ENCODE peak calls at places on chromosomes 4 and X, in nine cellular contexts. V is tibial nerve; Q is NCI-H524; O is activated CD4-positive, alpha-beta T cell treated with anti-CD3 and anti-CD28 coated beads, Interleukin-2, amount 50 U/mL, for 1 hour; B is epithelial cell of prostate; E is anterior cingulate cortex; U is GM13977; C is SK-N-SH; S is left cardiac atrium. X is an unnamed sample.
A peak's percentile ranks its signal among the peaks of the same experiment; 100 is the strongest.

GRCh38 chr4:151957163-151957562 is 196.4 kb upstream of the GATB start:
- DNase-seq in V (no peak), Q (no peak), O (no peak), B (no peak), E (no peak), U (no peak), C (no peak), S (no peak), X (no peak)

GRCh38 chr4:55503164-55503563 is 43.5 kb downstream of the CLOCK start:
- DNase-seq in V (no peak), Q (no peak), O (no peak), B (peak; percentile 40), E (no peak), U (no peak), C (no peak), S (no peak), X (no peak)

GRCh38 chr4:60944070-60944469 is 256.1 kb upstream of the ADGRL3 start:
- DNase-seq in V (no peak), Q (no peak), O (no peak), B (no peak), E (no peak), U (no peak), C (no peak), S (no peak), X (no peak)

GRCh38 chrX:19577181-19577810 is 62.0 kb upstream of the MAP3K15 start:
- DNase-seq in V (no peak), Q (no peak), O (no peak), B (no peak), E (no peak), U (no peak), C (no peak), S (no peak), X (no peak)

GRCh38 chr4:78190078-78190477 is 133.0 kb downstream of the FRAS1 start:
- DNase-seq in V (no peak), Q (no peak), O (no peak), B (no peak), E (no peak), U (no peak), C (no peak), S (no peak), X (no peak)

GRCh38 chr4:177455591-177455990 is 13.4 kb upstream of the AGA start:
- DNase-seq in V (no peak), Q (no peak), O (no peak), B (no peak), E (no peak), U (no peak), C (no peak), S (no peak), X (no peak)

GRCh38 chr4:40998680-40999358 is 215.5 kb downstream of the APBB2 start:
- DNase-seq in V (no peak), Q (no peak), O (no peak), B (peak; percentile 58), E (no peak), U (no peak), C (no peak), S (peak; percentile 27), X (no peak)

GRCh38 chrX:150324035-150324728 is 38.9 kb upstream of the MAMLD1 start:
- DNase-seq in V (no peak), Q (no peak), O (no peak), B (peak; percentile 10), E (no peak), U (no peak), C (no peak), S (no peak), X (no peak)

GRCh38 chr4:54526560-54526959 is 131.2 kb upstream of the KIT start:
- DNase-seq in V (no peak), Q (no peak), O (no peak), B (no peak), E (no peak), U (no peak), C (no peak), S (no peak), X (no peak)

GRCh38 chrX:13685126-13685763 is 3.7 kb upstream of the RAB9A start:
- DNase-seq in V (no peak), Q (no peak), O (no peak), B (no peak), E (no peak), U (no peak), C (no peak), S (no peak), X (no peak)

GRCh38 chrX:32525234-32525633 is 686.1 kb downstream of the DMD start:
- DNase-seq in V (no peak), Q (no peak), O (no peak), B (no peak), E (no peak), U (no peak), C (no peak), S (no peak), X (no peak)

GRCh38 chr4:185742766-185743165 is 69.2 kb downstream of the SORBS2 start:
- DNase-seq in V (no peak), Q (peak; percentile 13), O (no peak), B (no peak), E (no peak), U (no peak), C (no peak), S (no peak), X (no peak)

GRCh38 chr4:157514711-157515110 is 294.2 kb downstream of the GRIA2 start:
- DNase-seq in V (no peak), Q (peak; percentile 25), O (no peak), B (no peak), E (no peak), U (no peak), C (peak; percentile 20), S (no peak), X (no peak)

GRCh38 chr4:41305486-41305885 is 48.8 kb downstream of the UCHL1 start:
- DNase-seq in V (no peak), Q (peak; percentile 96), O (no peak), B (no peak), E (no peak), U (no peak), C (no peak), S (no peak), X (no peak)

GRCh38 chr4:82745173-82745842 is 53.3 kb downstream of the SCD5 start:
- DNase-seq in V (no peak), Q (no peak), O (no peak), B (peak; percentile 84), E (no peak), U (no peak), C (no peak), S (no peak), X (no peak)

GRCh38 chrX:151151668-151152267 is 24.6 kb upstream of the GPR50 start:
- DNase-seq in V (peak; percentile 11), Q (peak; percentile 62), O (peak; percentile 1), B (peak; percentile 3), E (no peak), U (peak; percentile 36), C (peak; percentile 37), S (no peak), X (no peak)

GRCh38 chrX:124940536-124940935 is 379.1 kb upstream of the TEX13C start:
- DNase-seq in V (no peak), Q (peak; percentile 68), O (no peak), B (no peak), E (no peak), U (no peak), C (no peak), S (no peak), X (no peak)

GRCh38 chrX:118652717-118653116 is 74.7 kb upstream of the IL13RA1 start:
- DNase-seq in V (no peak), Q (no peak), O (no peak), B (no peak), E (no peak), U (no peak), C (no peak), S (no peak), X (no peak)

GRCh38 chr4:89653012-89653411 is 183.9 kb downstream of the SNCA start:
- DNase-seq in V (no peak), Q (no peak), O (no peak), B (no peak), E (no peak), U (no peak), C (no peak), S (no peak), X (no peak)

GRCh38 chr4:162265802-162266201 is 102.0 kb upstream of the FSTL5 start:
- DNase-seq in V (no peak), Q (no peak), O (no peak), B (no peak), E (no peak), U (no peak), C (no peak), S (no peak), X (no peak)

GRCh38 chr4:180099962-180100361 is 2143.2 kb upstream of the TENM3 start:
- DNase-seq in V (no peak), Q (no peak), O (no peak), B (no peak), E (no peak), U (no peak), C (no peak), S (no peak), X (no peak)

GRCh38 chr4:41728571-41728908 is 20.0 kb downstream of the PHOX2B start:
- DNase-seq in V (no peak), Q (no peak), O (no peak), B (no peak), E (no peak), U (no peak), C (no peak), S (no peak), X (no peak)

GRCh38 chrX:10484683-10485247 is 135.6 kb downstream of the MID1 start:
- DNase-seq in V (no peak), Q (peak; percentile 11), O (no peak), B (peak; percentile 60), E (no peak), U (no peak), C (no peak), S (no peak), X (no peak)

GRCh38 chr4:137853424-137853823 is 321.1 kb upstream of the PCDH18 start:
- DNase-seq in V (no peak), Q (no peak), O (no peak), B (no peak), E (no peak), U (no peak), C (no peak), S (no peak), X (no peak)

X was measured in GM12878.